ENCODE peak calls at places on chromosomes 16 and 17, in four cellular contexts. H, E, T and J are unnamed samples.

GRCh38 chr17:74116087-74116717 is 87.3 kb upstream of the RPL38 start:
- DNase-seq in H (peak), E (no peak), T (peak), J (peak)

GRCh38 chr16:72800524-72800923 is 247.4 kb downstream of the ZFHX3 start:
- DNase-seq in H (no peak), E (no peak), T (peak), J (no peak)

GRCh38 chr17:62892870-62893338 is 73.1 kb upstream of the TANC2 start:
- DNase-seq in H (peak), E (peak), T (peak), J (no peak)

GRCh38 chr16:87927195-87927562 is 9.2 kb downstream of the CA5A start:
- DNase-seq in H (no peak), E (no peak), T (no peak), J (no peak)

GRCh38 chr17:14351493-14351892 is 50.6 kb downstream of the HS3ST3B1 start:
- DNase-seq in H (peak), E (peak), T (no peak), J (no peak)

GRCh38 chr16:29148867-29149272 is 164.0 kb downstream of the LAT start:
- DNase-seq in H (no peak), E (no peak), T (no peak), J (no peak)

GRCh38 chr16:29734826-29735225 is 11.0 kb downstream of the C16orf54 start:
- DNase-seq in H (peak), E (peak), T (no peak), J (no peak)

GRCh38 chr16:1430759-1431496 is at the start of gene PERCC1:
- DNase-seq in H (no peak), E (no peak), T (no peak), J (peak)

GRCh38 chr16:57422026-57422944 is 17.7 kb downstream of the CCL17 start:
- DNase-seq in H (peak), E (peak), T (peak), J (no peak)

GRCh38 chr16:55465077-55465896 is 13.7 kb upstream of the MMP2 start:
- DNase-seq in H (peak), E (peak), T (peak), J (peak)

GRCh38 chr17:81891303-81891552 is 158 bp downstream of the ALYREF start:
- DNase-seq in H (no peak), E (no peak), T (no peak), J (no peak)

GRCh38 chr17:82231562-82232321 is 2.9 kb downstream of the SLC16A3 start:
- DNase-seq in H (peak), E (peak), T (no peak), J (no peak)

GRCh38 chr17:78923660-78924453 is 1.3 kb downstream of the TIMP2 start:
- DNase-seq in H (no peak), E (peak), T (peak), J (no peak)

GRCh38 chr17:57570740-57571344 is 174.3 kb downstream of the CCDC182 start:
- DNase-seq in H (no peak), E (no peak), T (no peak), J (peak)

GRCh38 chr17:44386182-44386525 is 3.3 kb downstream of the ITGA2B start:
- DNase-seq in H (no peak), E (no peak), T (no peak), J (no peak)

GRCh38 chr16:51763072-51763658 is 612.1 kb upstream of the SALL1 start:
- DNase-seq in H (no peak), E (no peak), T (no peak), J (no peak)

GRCh38 chr16:22370038-22370541 is 4.3 kb downstream of the CDR2 start:
- DNase-seq in H (peak), E (peak), T (peak), J (no peak)

GRCh38 chr17:63498621-63499195 is 21.8 kb downstream of the ACE start:
- DNase-seq in H (peak), E (peak), T (no peak), J (no peak)

GRCh38 chr17:9401434-9401833 is 174.2 kb downstream of the STX8 start:
- DNase-seq in H (peak), E (no peak), T (peak), J (no peak)

GRCh38 chr17:83074696-83075223 is 4.6 kb upstream of the METRNL start:
- DNase-seq in H (no peak), E (no peak), T (no peak), J (no peak)

GRCh38 chr16:21104124-21104860 is 46.4 kb downstream of the DNAH3 start:
- DNase-seq in H (peak), E (peak), T (peak), J (no peak)

GRCh38 chr16:15509593-15510520 is 75.5 kb downstream of the BMERB1 start:
- DNase-seq in H (peak), E (peak), T (no peak), J (no peak)

GRCh38 chr17:17645961-17646360 is 35.3 kb upstream of the RAI1 start:
- DNase-seq in H (peak), E (no peak), T (no peak), J (no peak)

GRCh38 chr17:35148144-35148543 is 527 bp downstream of the UNC45B start:
- DNase-seq in H (no peak), E (no peak), T (no peak), J (no peak)

GRCh38 chr17:81960130-81960958 is 643 bp downstream of the NOTUM start:
- DNase-seq in H (no peak), E (no peak), T (no peak), J (no peak)

GRCh38 chr16:53097190-53097589 is 42.4 kb downstream of the CHD9 start:
- DNase-seq in H (no peak), E (no peak), T (no peak), J (no peak)

GRCh38 chr17:44354582-44355309 is 8.9 kb downstream of the FAM171A2 start:
- DNase-seq in H (no peak), E (no peak), T (no peak), J (no peak)

GRCh38 chr16:85144026-85144915 is 32.0 kb upstream of the CIBAR2 start:
- DNase-seq in H (peak), E (peak), T (no peak), J (no peak)

GRCh38 chr16:84034516-84034915 is 8.1 kb downstream of the SLC38A8 start:
- DNase-seq in H (no peak), E (no peak), T (no peak), J (no peak)

GRCh38 chr17:41329279-41329925 is 13.9 kb upstream of the KRTAP17-1 start:
- DNase-seq in H (peak), E (peak), T (peak), J (peak)

GRCh38 chr17:40320771-40321501 is 12.0 kb downstream of the RARA start:
- DNase-seq in H (peak), E (no peak), T (no peak), J (no peak)

GRCh38 chr16:65068151-65068740 is 53.6 kb downstream of the CDH11 start:
- DNase-seq in H (peak), E (no peak), T (no peak), J (no peak)

GRCh38 chr17:60604686-60605334 is 4.8 kb downstream of the PPM1D start:
- DNase-seq in H (peak), E (peak), T (peak), J (no peak)

GRCh38 chr17:38747385-38748328 is 479 bp downstream of the PCGF2 start:
- DNase-seq in H (peak), E (peak), T (peak), J (peak)

GRCh38 chr17:9566067-9566466 is 9.6 kb downstream of the STX8 start:
- DNase-seq in H (peak), E (no peak), T (peak), J (peak)